ENCODE peak calls at places on chromosomes 3 and 15, in nine cellular contexts. U, N, P, T, D, M, B, X and K are unnamed samples.
A peak's percentile ranks its signal among the peaks of the same experiment; 100 is the strongest.

GRCh38 chr3:168877899-168878298 is 782.2 kb upstream of the GOLIM4 start:
- DNase-seq in T (no peak), X (no peak), B (no peak), D (no peak), N (no peak), M (peak; percentile 84), U (peak; percentile 19), P (peak; percentile 92), K (no peak)

GRCh38 chr3:12638105-12638504 is 25.8 kb downstream of the RAF1 start:
- DNase-seq in N (no peak), X (no peak), D (no peak), U (no peak), M (no peak), T (no peak), B (peak; percentile 61), P (peak; percentile 75), K (peak; percentile 48)

GRCh38 chr3:143975549-143976152 is 4.0 kb downstream of the DIPK2A start:
- DNase-seq in M (peak; percentile 20), X (no peak), N (peak; percentile 13), D (peak; percentile 58), P (peak; percentile 65), U (peak; percentile 83), T (peak; percentile 16), B (peak; percentile 89), K (peak; percentile 17)

GRCh38 chr3:12953201-12953712 is 111.9 kb upstream of the RPL32 start:
- DNase-seq in P (no peak), T (no peak), X (no peak), M (no peak), D (no peak), B (no peak), N (no peak), U (no peak), K (no peak)

GRCh38 chr3:134795776-134796312 is 784 bp downstream of the EPHB1 start:
- DNase-seq in N (no peak), U (no peak), T (peak; percentile 76), D (no peak), X (peak; percentile 47), B (peak; percentile 26), P (no peak), M (no peak), K (peak; percentile 85)

GRCh38 chr3:14468621-14468981 is 66.2 kb downstream of the SLC6A6 start:
- DNase-seq in X (no peak), B (no peak), M (no peak), N (no peak), U (no peak), D (no peak), P (no peak), T (no peak), K (peak; percentile 58)

GRCh38 chr3:45683417-45684326 is 5.5 kb upstream of the SACM1L start:
- DNase-seq in B (no peak), M (no peak), T (no peak), U (no peak), N (peak; percentile 49), D (no peak), P (no peak), X (no peak), K (no peak)

GRCh38 chr3:123194552-123194951 is 7.2 kb upstream of the SEC22A start:
- DNase-seq in N (peak; percentile 38), T (peak; percentile 74), U (peak; percentile 20), D (no peak), B (peak; percentile 23), P (no peak), X (peak; percentile 26), M (peak; percentile 49), K (no peak)

GRCh38 chr3:5078151-5078550 is 43.9 kb upstream of the ARL8B start:
- DNase-seq in N (no peak), P (peak; percentile 82), M (no peak), X (no peak), D (no peak), B (peak; percentile 30), U (no peak), T (no peak), K (peak; percentile 89)

GRCh38 chr3:160393346-160394008 is 5.5 kb downstream of the IFT80 start:
- DNase-seq in U (no peak), X (no peak), P (no peak), D (no peak), T (no peak), B (no peak), N (no peak), M (peak; percentile 60), K (no peak)

GRCh38 chr15:100438570-100438969 is 90.2 kb downstream of the CERS3 start:
- DNase-seq in B (peak; percentile 17), P (peak; percentile 10), T (no peak), X (peak; percentile 78), D (peak; percentile 8), N (no peak), U (no peak), M (no peak), K (no peak)

GRCh38 chr15:68056097-68056865 is 2.2 kb downstream of the PIAS1 start:
- DNase-seq in N (no peak), X (no peak), D (no peak), B (no peak), M (no peak), U (no peak), T (peak; percentile 21), P (no peak), K (no peak)
- H3K4me3 ChIP-seq in N (peak overlapping the region; percentile 87), X (peak overlapping the region; percentile 84), D (peak overlapping the region; percentile 88), B (peak overlapping the region; percentile 81), M (no peak overlapping the region), U (peak overlapping the region; percentile 88), T (peak overlapping the region; percentile 98), P (peak overlapping the region; percentile 93), K (no peak overlapping the region)

GRCh38 chr3:114623420-114624046 is 329.7 kb downstream of the TIGIT start:
- DNase-seq in U (peak; percentile 39), B (no peak), T (no peak), P (no peak), M (no peak), N (peak; percentile 24), D (no peak), X (no peak), K (no peak)
- H3K79me2 ChIP-seq in U (peaks cover 2% of the 10 kb centered on the region), B (peaks cover 19% of the 10 kb centered on the region), T (no peaks in the 10 kb centered on the region), P (no peaks in the 10 kb centered on the region), M (no peaks in the 10 kb centered on the region), N (peaks cover 27% of the 10 kb centered on the region), D (no peaks in the 10 kb centered on the region), X (peaks cover 30% of the 10 kb centered on the region), K (peaks cover 30% of the 10 kb centered on the region)

DNA sequence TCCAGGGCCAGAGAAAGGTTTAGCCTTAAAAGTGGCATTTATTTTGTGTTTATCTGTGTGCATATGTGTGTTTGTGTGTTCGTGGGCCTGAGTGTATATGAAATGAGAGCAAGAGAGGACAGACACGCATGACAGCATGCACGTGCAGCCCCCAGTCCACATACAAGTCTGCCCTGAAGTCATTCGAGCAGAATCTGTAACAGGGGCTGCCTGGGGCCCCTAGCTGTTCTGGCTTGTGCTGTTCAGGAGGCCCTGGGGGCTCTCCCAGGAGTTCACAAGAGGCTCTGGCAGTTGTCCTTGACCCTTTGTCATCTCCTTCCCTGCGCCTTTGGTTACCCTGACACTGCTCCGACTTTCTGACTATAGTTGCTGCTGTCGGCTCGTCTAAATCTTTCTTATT is 18.2 kb upstream of the TRAK1 start:
- DNase-seq in B (no peak), T (no peak), D (peak; percentile 59), M (no peak), X (no peak), P (no peak), U (no peak), N (no peak), K (no peak)
- H3K4me3 ChIP-seq in B (peak overlapping the region; percentile 37), T (no peak overlapping the region), D (peak overlapping the region; percentile 61), M (no peak overlapping the region), X (peak overlapping the region; percentile 64), P (no peak overlapping the region), U (no peak overlapping the region), N (no peak overlapping the region), K (no peak overlapping the region)

DNA sequence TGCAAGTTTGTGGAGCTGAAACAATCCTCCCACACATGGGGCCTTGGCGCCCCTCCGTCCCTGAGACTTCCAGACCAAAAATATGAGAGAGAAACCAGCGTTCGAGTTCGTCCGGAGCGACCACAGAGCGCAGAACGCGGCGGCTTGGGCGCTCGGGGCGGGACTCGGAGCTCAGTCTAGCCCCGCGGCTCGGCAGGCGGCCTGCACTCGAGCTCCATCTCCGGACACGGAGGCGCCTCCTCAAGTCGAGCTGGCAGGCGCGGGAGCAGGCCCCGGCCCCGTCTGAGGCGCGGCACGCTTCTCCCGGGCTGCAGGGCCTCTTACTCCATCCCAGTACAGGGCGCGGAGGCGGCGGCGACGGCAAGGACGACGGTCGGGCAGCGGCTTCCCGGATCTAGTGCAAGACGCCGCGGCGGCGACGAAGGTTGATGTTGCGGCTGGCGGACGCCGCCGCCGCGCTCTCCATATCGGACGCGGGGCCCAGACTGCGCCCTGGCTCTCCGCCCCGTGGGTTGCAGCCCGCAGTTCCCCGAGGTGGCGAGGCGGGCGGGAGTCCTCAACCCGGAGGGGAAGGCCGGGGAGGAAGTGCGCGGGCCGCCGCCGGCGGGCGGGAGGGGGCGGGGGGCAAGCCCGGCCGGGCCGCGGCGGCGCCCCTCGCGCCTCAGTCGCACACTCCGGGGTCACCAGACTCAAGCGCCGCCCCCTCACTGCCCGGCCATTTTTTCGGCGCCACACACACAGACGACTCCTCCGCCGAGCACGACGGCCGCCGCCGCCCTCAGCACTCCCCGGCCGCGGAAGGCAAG is 674 bp downstream of the MSL2 start:
- DNase-seq in N (peak; percentile 61), T (peak; percentile 90), X (peak; percentile 90), U (peak; percentile 63), M (peak; percentile 75), D (peak; percentile 85), P (peak; percentile 51), B (peak; percentile 78), K (peak; percentile 92)
- H3K79me2 ChIP-seq in N (peaks cover 59% of the 10 kb centered on the region), T (peaks cover 63% of the 10 kb centered on the region), X (peaks cover 52% of the 10 kb centered on the region), U (peaks cover 52% of the 10 kb centered on the region), M (peaks cover 32% of the 10 kb centered on the region), D (peaks cover 64% of the 10 kb centered on the region), P (peaks cover 56% of the 10 kb centered on the region), B (peaks cover 52% of the 10 kb centered on the region), K (peaks cover 51% of the 10 kb centered on the region)

DNA sequence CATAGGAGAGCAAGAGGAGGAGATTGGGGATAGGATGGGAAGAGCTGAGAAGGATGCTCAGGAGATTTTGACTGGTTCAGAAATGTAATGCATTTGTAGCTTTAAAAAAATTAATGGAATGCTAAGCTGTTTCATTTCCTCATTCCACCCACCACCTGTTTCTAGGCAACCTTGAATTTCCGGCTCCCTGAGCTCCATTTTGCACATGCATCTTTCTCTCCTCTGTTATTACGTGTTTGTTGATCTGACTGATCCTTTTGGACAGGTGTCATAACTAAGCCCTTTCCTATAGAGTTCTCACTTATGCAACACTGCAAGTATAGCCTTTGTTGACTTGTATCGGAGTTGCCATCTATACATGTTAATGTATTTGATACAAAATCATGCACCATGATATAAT is 4.3 kb downstream of the TMPRSS7 start:
- DNase-seq in U (no peak), B (no peak), N (no peak), T (no peak), P (peak; percentile 17), X (no peak), D (peak; percentile 69), M (peak; percentile 52), K (no peak)
- H3K4me3 ChIP-seq in U (no peak overlapping the region), B (no peak overlapping the region), N (no peak overlapping the region), T (no peak overlapping the region), P (no peak overlapping the region), X (no peak overlapping the region), D (no peak overlapping the region), M (no peak overlapping the region), K (no peak overlapping the region)